ENCODE peak calls at places on chromosome 9, in four cellular contexts. W is activated naive CD4-positive, alpha-beta T cell; F is OCI-M1; J is small intestine. K is an unnamed sample.

GRCh38 chr9:18587988-18588387 is 114.0 kb downstream of the ADAMTSL1 start:
- DNase-seq in W (no peak), F (no peak), J (no peak), K (no peak)

GRCh38 chr9:14353222-14354056 is 39.5 kb upstream of the NFIB start:
- DNase-seq in F (peak; percentile 84), W (no peak), J (peak; percentile 78), K (peak; percentile 76)

GRCh38 chr9:127536499-127536898 is 75.6 kb upstream of the STXBP1 start:
- DNase-seq in F (no peak), W (no peak), J (no peak), K (no peak)

GRCh38 chr9:100580255-100580654 is 2.4 kb downstream of the CAVIN4 start:
- DNase-seq in W (no peak), J (no peak), F (no peak), K (no peak)

GRCh38 chr9:96875460-96876142 is 21.3 kb upstream of the ZNF782 start:
- DNase-seq in F (peak; percentile 91), W (no peak), J (peak; percentile 74), K (no peak)

GRCh38 chr9:97623946-97624345 is 9.2 kb downstream of the TSTD2 start:
- DNase-seq in F (no peak), W (no peak), J (no peak), K (no peak)

GRCh38 chr9:135051316-135052038 is 36.0 kb upstream of the OLFM1 start:
- DNase-seq in W (no peak), F (no peak), J (no peak), K (no peak)

GRCh38 chr9:134205636-134206316 is 41.4 kb upstream of the RNU6ATAC start:
- DNase-seq in W (no peak), J (no peak), F (no peak), K (peak; percentile 71)

GRCh38 chr9:13163946-13164345 is 115.5 kb downstream of the MPDZ start:
- DNase-seq in W (no peak), J (no peak), F (no peak), K (no peak)

GRCh38 chr9:121744002-121744686 is 92.7 kb downstream of the DAB2IP start:
- DNase-seq in F (peak; percentile 48), W (no peak), J (peak; percentile 80), K (no peak)